ENCODE peak calls at places on chromosomes 12 and 14, in seven cellular contexts. Z is endothelial cell, U is fibroblast of villous mesenchyme, A is HFF-Myc, W is psoas muscle, R is tibial artery, I is astrocyte of the cerebellum. V is an unnamed sample.

GRCh38 chr14:43872752-43873655 is 634.1 kb downstream of the FSCB start:
- DNase-seq in Z (no peak), U (no peak), A (no peak), W (no peak), R (no peak), I (peak), V (no peak)

GRCh38 chr12:7142057-7142644 is 12.0 kb downstream of the CLSTN3 start:
- DNase-seq in Z (peak), U (peak), A (no peak), W (no peak), R (no peak), I (no peak), V (peak)

GRCh38 chr14:94897092-94897491 is 127.2 kb upstream of the GSC start:
- DNase-seq in Z (no peak), U (no peak), A (no peak), W (peak), R (no peak), I (peak), V (no peak)

GRCh38 chr12:67299526-67299925 is 30.4 kb downstream of the CAND1 start:
- DNase-seq in Z (no peak), U (peak), A (no peak), W (no peak), R (no peak), I (no peak), V (no peak)

GRCh38 chr12:76348079-76348901 is at the start of gene BBS10:
- DNase-seq in Z (peak), U (peak), A (peak), W (peak), R (peak), I (peak), V (peak)

GRCh38 chr12:52332381-52332780 is 11.2 kb upstream of the KRT83 start:
- DNase-seq in Z (no peak), U (no peak), A (no peak), W (no peak), R (peak), I (no peak), V (no peak)

GRCh38 chr14:76926521-76927251 is 100.5 kb downstream of the LRRC74A start:
- DNase-seq in Z (no peak), U (peak), A (no peak), W (no peak), R (peak), I (no peak), V (no peak)

GRCh38 chr12:111063296-111064026 is 143.1 kb upstream of the MYL2 start:
- DNase-seq in Z (no peak), U (no peak), A (no peak), W (no peak), R (no peak), I (no peak), V (no peak)

GRCh38 chr14:76333664-76334063 is 42.3 kb upstream of the ESRRB start:
- DNase-seq in Z (no peak), U (no peak), A (no peak), W (no peak), R (no peak), I (no peak), V (no peak)

GRCh38 chr14:74302634-74303569 is at the start of gene ABCD4:
- DNase-seq in Z (peak), U (peak), A (peak), W (peak), R (peak), I (peak), V (peak)

GRCh38 chr14:74301594-74302159 is 1.1 kb downstream of the ABCD4 start:
- DNase-seq in Z (no peak), U (no peak), A (no peak), W (no peak), R (no peak), I (no peak), V (no peak)

GRCh38 chr14:74299061-74299545 is 3.6 kb downstream of the ABCD4 start:
- DNase-seq in Z (peak), U (peak), A (no peak), W (peak), R (no peak), I (peak), V (no peak)

DNA sequence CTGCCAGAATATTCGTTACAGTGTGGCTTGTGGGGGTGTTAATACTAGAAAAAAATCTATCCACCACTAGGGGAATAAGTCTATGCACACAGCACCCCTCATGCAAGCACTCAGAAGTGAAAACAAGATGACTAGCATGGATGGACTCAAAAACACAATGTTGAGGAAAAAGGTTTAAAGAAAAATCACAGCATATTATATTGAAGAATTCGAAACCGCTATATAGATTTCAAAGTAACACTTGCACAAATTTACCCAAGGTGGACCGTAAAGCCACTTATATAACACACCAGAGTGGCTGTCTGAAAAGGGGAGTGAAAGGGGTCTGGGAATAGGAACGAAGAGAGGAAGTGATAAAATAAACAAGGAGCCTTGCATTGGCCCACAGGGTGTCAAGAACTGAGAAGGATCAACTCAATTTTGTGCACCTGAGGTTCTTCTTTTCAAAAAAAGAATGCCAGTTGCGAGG is 540 bp downstream of the ABCD4 start:
- DNase-seq in Z (no peak), U (peak), A (no peak), W (no peak), R (no peak), I (peak), V (no peak)
- TF ChIP-seq CTCF in Z (peak), U (peak), A (peak), W (peak), R (peak), I (peak), V (peak)

GRCh38 chr12:63276537-63277365 is 125.8 kb upstream of the AVPR1A start:
- DNase-seq in Z (peak), U (peak), A (no peak), W (no peak), R (no peak), I (no peak), V (no peak)
- TF ChIP-seq CTCF in Z (peak), U (peak), A (peak), W (peak), R (peak), I (peak), V (peak)

GRCh38 chr12:54232790-54233189 is 44.0 kb upstream of the SMUG1 start:
- DNase-seq in Z (no peak), U (peak), A (no peak), W (no peak), R (no peak), I (peak), V (no peak)
- TF ChIP-seq CTCF in Z (peak), U (peak), A (no peak), W (no peak), R (no peak), I (peak), V (peak)

GRCh38 chr12:83827860-83828259 is 1084.7 kb downstream of the SLC6A15 start:
- DNase-seq in Z (no peak), U (peak), A (peak), W (no peak), R (no peak), I (no peak), V (no peak)
- TF ChIP-seq CTCF in Z (no peak), U (no peak), A (peak), W (no peak), R (no peak), I (no peak), V (peak)

GRCh38 chr14:25411933-25412757 is 362.2 kb upstream of the STXBP6 start:
- DNase-seq in Z (peak), U (peak), A (no peak), W (no peak), R (no peak), I (no peak), V (no peak)
- TF ChIP-seq CTCF in Z (peak), U (no peak), A (no peak), W (no peak), R (no peak), I (no peak), V (peak)

GRCh38 chr12:56119361-56119796 is 1.3 kb downstream of the ZC3H10 start:
- DNase-seq in Z (peak), U (peak), A (peak), W (peak), R (peak), I (peak), V (no peak)
- TF ChIP-seq CTCF in Z (peak), U (peak), A (peak), W (peak), R (peak), I (peak), V (peak)

GRCh38 chr14:23567186-23568020 is at the start of gene AP1G2:
- DNase-seq in Z (peak), U (peak), A (no peak), W (peak), R (peak), I (no peak), V (peak)
- TF ChIP-seq CTCF in Z (no peak), U (no peak), A (no peak), W (no peak), R (no peak), I (no peak), V (peak)

DNA sequence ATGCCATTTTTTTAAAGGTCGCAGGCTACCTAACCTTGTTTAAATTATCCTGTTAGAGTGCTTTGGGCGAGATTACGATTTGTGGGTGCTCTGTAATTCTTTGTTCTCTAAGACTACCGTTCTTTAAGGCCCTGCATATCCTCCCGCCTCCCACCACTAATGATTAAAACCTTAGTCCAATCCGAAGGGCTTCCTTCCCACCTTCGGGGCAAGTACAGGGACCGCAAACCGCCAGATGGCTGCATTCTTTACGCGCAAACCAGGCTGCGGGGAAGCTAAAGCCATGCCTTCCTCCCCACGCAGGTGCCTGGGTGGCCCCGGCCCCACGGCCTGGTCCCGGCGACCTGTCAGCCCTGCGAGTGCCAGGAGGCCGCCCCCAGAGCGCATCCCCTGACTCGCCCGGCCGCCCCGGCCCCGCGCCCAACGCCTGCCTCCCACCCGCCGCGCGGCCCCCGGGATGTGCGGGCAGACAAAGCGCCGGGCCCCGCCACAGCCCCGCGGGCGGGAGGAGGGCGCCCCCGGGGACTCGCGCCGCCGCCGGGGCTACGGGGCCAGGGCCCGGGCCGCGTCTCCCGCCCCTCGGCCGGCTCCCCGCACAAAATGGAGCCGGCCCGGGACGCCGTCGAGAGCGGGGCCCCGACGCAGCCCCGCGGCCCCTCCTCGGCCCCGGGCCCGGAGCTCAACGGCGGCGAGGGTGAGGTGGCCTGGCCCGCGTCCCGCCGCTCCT is 672 bp downstream of the NFYB start:
- DNase-seq in Z (peak), U (peak), A (no peak), W (peak), R (peak), I (peak), V (no peak)
- TF ChIP-seq CTCF in Z (no peak), U (no peak), A (no peak), W (no peak), R (no peak), I (no peak), V (no peak)

GRCh38 chr14:29990993-29991392 is 63.3 kb upstream of the PRKD1 start:
- DNase-seq in Z (no peak), U (no peak), A (no peak), W (no peak), R (no peak), I (no peak), V (no peak)
- TF ChIP-seq CTCF in Z (no peak), U (no peak), A (no peak), W (no peak), R (no peak), I (no peak), V (no peak)

DNA sequence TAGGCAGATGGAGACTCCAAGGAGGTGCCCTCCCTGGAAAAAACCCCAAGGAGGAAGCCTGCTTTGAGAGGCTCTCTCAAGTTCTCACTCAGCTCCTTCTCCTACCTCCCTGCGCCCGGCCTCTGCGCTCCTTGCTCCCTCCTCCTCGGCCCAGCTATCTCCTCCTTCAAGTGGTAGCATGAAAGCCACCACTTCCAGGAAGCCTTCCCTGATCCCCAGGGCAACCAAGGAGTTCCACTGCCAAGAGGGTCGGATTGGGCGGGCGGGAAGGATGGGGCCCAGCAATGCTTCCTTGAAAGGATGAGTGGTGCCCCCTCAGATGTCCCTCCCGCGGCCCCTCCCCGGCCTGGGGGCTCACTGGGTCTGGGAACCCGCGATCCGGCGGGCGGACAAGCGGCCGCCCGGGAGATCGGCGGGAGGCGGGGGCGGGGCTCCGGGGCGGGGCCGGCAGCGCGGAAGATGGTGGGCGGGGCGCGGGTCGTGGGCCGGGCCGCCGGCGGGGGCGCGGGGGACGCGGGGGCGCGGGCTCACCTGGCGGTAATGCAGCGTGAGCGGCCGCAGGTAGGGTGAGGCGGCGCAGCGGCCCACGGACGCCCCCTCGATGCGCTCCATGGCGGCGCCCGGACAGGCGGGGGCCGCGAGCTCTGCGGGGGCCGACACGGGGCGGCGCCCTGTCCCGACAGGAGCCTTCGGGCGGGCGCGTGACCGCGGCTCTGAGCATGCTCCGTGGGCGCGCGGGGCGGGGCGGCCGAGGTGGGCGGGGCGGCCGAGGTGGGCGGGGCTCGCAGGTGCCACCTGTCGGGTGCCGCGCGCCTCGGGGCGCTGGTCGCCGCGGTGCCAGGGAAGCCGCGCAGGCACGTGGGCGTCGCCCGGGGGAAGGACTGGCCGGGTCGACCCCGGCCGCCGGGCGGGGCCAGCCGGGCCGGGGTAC is at the start of gene NUDT14:
- DNase-seq in Z (peak), U (peak), A (no peak), W (peak), R (no peak), I (no peak), V (no peak)
- TF ChIP-seq CTCF in Z (no peak), U (no peak), A (no peak), W (no peak), R (no peak), I (no peak), V (peak)